ENCODE peak calls at places on chromosomes 11 and 22, in five cellular contexts. One of them, this sample, is unnamed.
A peak's percentile ranks its signal among the peaks of the same experiment; 100 is the strongest.

GRCh38 chr22:32644252-32645100 is 157.0 kb upstream of the TIMP3 start:
- DNase-seq in heart left ventricle: peak; percentile 82
- DNase-seq in PC-9: peak; percentile 93
- DNase-seq in activated CD4-positive, CD25-positive, alpha-beta regulatory T cell treated with anti-CD3 and anti-CD28 coated beads, Interleukin-2, amount 50 U/mL, for 16 hours: no peak
- DNase-seq in NCI-H1105 treated with DMSO at 0.1 percent for 48 hours: no peak
- DNase-seq in this sample: no peak

GRCh38 chr11:17846852-17847453 is 112.4 kb downstream of the KCNC1 start:
- DNase-seq in PC-9: peak; percentile 47
- DNase-seq in heart left ventricle: peak; percentile 10
- DNase-seq in activated CD4-positive, CD25-positive, alpha-beta regulatory T cell treated with anti-CD3 and anti-CD28 coated beads, Interleukin-2, amount 50 U/mL, for 16 hours: no peak
- DNase-seq in NCI-H1105 treated with DMSO at 0.1 percent for 48 hours: no peak
- DNase-seq in this sample: no peak

GRCh38 chr11:109221190-109221589 is 200.8 kb upstream of the C11orf87 start:
- DNase-seq in PC-9: no peak
- DNase-seq in heart left ventricle: no peak
- DNase-seq in activated CD4-positive, CD25-positive, alpha-beta regulatory T cell treated with anti-CD3 and anti-CD28 coated beads, Interleukin-2, amount 50 U/mL, for 16 hours: no peak
- DNase-seq in NCI-H1105 treated with DMSO at 0.1 percent for 48 hours: no peak
- DNase-seq in this sample: no peak

GRCh38 chr11:111977141-111978027 is 40.2 kb downstream of the DIXDC1 start:
- DNase-seq in activated CD4-positive, CD25-positive, alpha-beta regulatory T cell treated with anti-CD3 and anti-CD28 coated beads, Interleukin-2, amount 50 U/mL, for 16 hours: no peak
- DNase-seq in NCI-H1105 treated with DMSO at 0.1 percent for 48 hours: peak; percentile 43
- DNase-seq in PC-9: no peak
- DNase-seq in heart left ventricle: peak; percentile 73
- DNase-seq in this sample: peak; percentile 21

GRCh38 chr22:36991220-36991619 is 28.0 kb downstream of the TST start:
- DNase-seq in heart left ventricle: no peak
- DNase-seq in NCI-H1105 treated with DMSO at 0.1 percent for 48 hours: no peak
- DNase-seq in activated CD4-positive, CD25-positive, alpha-beta regulatory T cell treated with anti-CD3 and anti-CD28 coated beads, Interleukin-2, amount 50 U/mL, for 16 hours: no peak
- DNase-seq in PC-9: no peak
- DNase-seq in this sample: no peak

GRCh38 chr11:68584097-68584496 is 100.2 kb upstream of the GAL start:
- DNase-seq in NCI-H1105 treated with DMSO at 0.1 percent for 48 hours: peak; percentile 7
- DNase-seq in PC-9: no peak
- DNase-seq in heart left ventricle: peak; percentile 44
- DNase-seq in activated CD4-positive, CD25-positive, alpha-beta regulatory T cell treated with anti-CD3 and anti-CD28 coated beads, Interleukin-2, amount 50 U/mL, for 16 hours: no peak
- DNase-seq in this sample: no peak

GRCh38 chr11:120153221-120153620 is 15.3 kb upstream of the TRIM29 start:
- DNase-seq in heart left ventricle: no peak
- DNase-seq in NCI-H1105 treated with DMSO at 0.1 percent for 48 hours: no peak
- DNase-seq in PC-9: peak; percentile 79
- DNase-seq in activated CD4-positive, CD25-positive, alpha-beta regulatory T cell treated with anti-CD3 and anti-CD28 coated beads, Interleukin-2, amount 50 U/mL, for 16 hours: no peak
- DNase-seq in this sample: no peak

GRCh38 chr11:72292106-72292790 is 48.3 kb upstream of the PHOX2A start:
- DNase-seq in heart left ventricle: no peak
- DNase-seq in activated CD4-positive, CD25-positive, alpha-beta regulatory T cell treated with anti-CD3 and anti-CD28 coated beads, Interleukin-2, amount 50 U/mL, for 16 hours: no peak
- DNase-seq in NCI-H1105 treated with DMSO at 0.1 percent for 48 hours: no peak
- DNase-seq in PC-9: no peak
- DNase-seq in this sample: no peak

GRCh38 chr11:117395476-117395875 is 67.8 kb downstream of the CEP164 start:
- DNase-seq in heart left ventricle: no peak
- DNase-seq in NCI-H1105 treated with DMSO at 0.1 percent for 48 hours: no peak
- DNase-seq in activated CD4-positive, CD25-positive, alpha-beta regulatory T cell treated with anti-CD3 and anti-CD28 coated beads, Interleukin-2, amount 50 U/mL, for 16 hours: no peak
- DNase-seq in PC-9: no peak
- DNase-seq in this sample: no peak

GRCh38 chr11:69238562-69239319 is 55.2 kb upstream of the MYEOV start:
- DNase-seq in heart left ventricle: peak; percentile 37
- DNase-seq in PC-9: no peak
- DNase-seq in activated CD4-positive, CD25-positive, alpha-beta regulatory T cell treated with anti-CD3 and anti-CD28 coated beads, Interleukin-2, amount 50 U/mL, for 16 hours: no peak
- DNase-seq in NCI-H1105 treated with DMSO at 0.1 percent for 48 hours: no peak
- DNase-seq in this sample: no peak

GRCh38 chr22:42930810-42931420 is 73.8 kb upstream of the ARFGAP3 start:
- DNase-seq in PC-9: peak; percentile 47
- DNase-seq in NCI-H1105 treated with DMSO at 0.1 percent for 48 hours: no peak
- DNase-seq in activated CD4-positive, CD25-positive, alpha-beta regulatory T cell treated with anti-CD3 and anti-CD28 coated beads, Interleukin-2, amount 50 U/mL, for 16 hours: no peak
- DNase-seq in heart left ventricle: no peak
- DNase-seq in this sample: no peak

GRCh38 chr11:503179-503981 is 3.7 kb downstream of the RNH1 start:
- DNase-seq in activated CD4-positive, CD25-positive, alpha-beta regulatory T cell treated with anti-CD3 and anti-CD28 coated beads, Interleukin-2, amount 50 U/mL, for 16 hours: no peak
- DNase-seq in heart left ventricle: no peak
- DNase-seq in PC-9: no peak
- DNase-seq in NCI-H1105 treated with DMSO at 0.1 percent for 48 hours: no peak
- DNase-seq in this sample: no peak

GRCh38 chr11:75283391-75283931 is 42.9 kb downstream of the TPBGL start:
- DNase-seq in PC-9: no peak
- DNase-seq in heart left ventricle: no peak
- DNase-seq in activated CD4-positive, CD25-positive, alpha-beta regulatory T cell treated with anti-CD3 and anti-CD28 coated beads, Interleukin-2, amount 50 U/mL, for 16 hours: no peak
- DNase-seq in NCI-H1105 treated with DMSO at 0.1 percent for 48 hours: no peak
- DNase-seq in this sample: no peak

GRCh38 chr11:93081694-93082093 is 112.2 kb downstream of the MTNR1B start:
- DNase-seq in heart left ventricle: no peak
- DNase-seq in activated CD4-positive, CD25-positive, alpha-beta regulatory T cell treated with anti-CD3 and anti-CD28 coated beads, Interleukin-2, amount 50 U/mL, for 16 hours: no peak
- DNase-seq in NCI-H1105 treated with DMSO at 0.1 percent for 48 hours: no peak
- DNase-seq in PC-9: no peak
- DNase-seq in this sample: no peak

GRCh38 chr22:19852177-19852781 is 2.4 kb downstream of the GNB1L start:
- DNase-seq in activated CD4-positive, CD25-positive, alpha-beta regulatory T cell treated with anti-CD3 and anti-CD28 coated beads, Interleukin-2, amount 50 U/mL, for 16 hours: no peak
- DNase-seq in heart left ventricle: no peak
- DNase-seq in NCI-H1105 treated with DMSO at 0.1 percent for 48 hours: no peak
- DNase-seq in PC-9: no peak
- DNase-seq in this sample: no peak

GRCh38 chr11:69518081-69518950 is 36.9 kb downstream of the LINC01488 start:
- DNase-seq in NCI-H1105 treated with DMSO at 0.1 percent for 48 hours: no peak
- DNase-seq in heart left ventricle: no peak
- DNase-seq in PC-9: no peak
- DNase-seq in activated CD4-positive, CD25-positive, alpha-beta regulatory T cell treated with anti-CD3 and anti-CD28 coated beads, Interleukin-2, amount 50 U/mL, for 16 hours: no peak
- DNase-seq in this sample: no peak

GRCh38 chr11:58575377-58576020 is at the start of gene LPXN:
- DNase-seq in activated CD4-positive, CD25-positive, alpha-beta regulatory T cell treated with anti-CD3 and anti-CD28 coated beads, Interleukin-2, amount 50 U/mL, for 16 hours: no peak
- DNase-seq in PC-9: no peak
- DNase-seq in NCI-H1105 treated with DMSO at 0.1 percent for 48 hours: no peak
- DNase-seq in heart left ventricle: no peak
- DNase-seq in this sample: no peak

GRCh38 chr11:86249307-86250098 is 5.0 kb downstream of the EED start:
- DNase-seq in activated CD4-positive, CD25-positive, alpha-beta regulatory T cell treated with anti-CD3 and anti-CD28 coated beads, Interleukin-2, amount 50 U/mL, for 16 hours: no peak
- DNase-seq in heart left ventricle: no peak
- DNase-seq in PC-9: no peak
- DNase-seq in NCI-H1105 treated with DMSO at 0.1 percent for 48 hours: no peak
- DNase-seq in this sample: no peak

GRCh38 chr11:32581556-32581955 is 2.1 kb upstream of the EIF3M start:
- DNase-seq in PC-9: peak; percentile 64
- DNase-seq in activated CD4-positive, CD25-positive, alpha-beta regulatory T cell treated with anti-CD3 and anti-CD28 coated beads, Interleukin-2, amount 50 U/mL, for 16 hours: no peak
- DNase-seq in NCI-H1105 treated with DMSO at 0.1 percent for 48 hours: no peak
- DNase-seq in heart left ventricle: no peak
- DNase-seq in this sample: no peak

GRCh38 chr11:132944557-132944920 is 587.8 kb downstream of the OPCML start:
- DNase-seq in heart left ventricle: no peak
- DNase-seq in activated CD4-positive, CD25-positive, alpha-beta regulatory T cell treated with anti-CD3 and anti-CD28 coated beads, Interleukin-2, amount 50 U/mL, for 16 hours: no peak
- DNase-seq in NCI-H1105 treated with DMSO at 0.1 percent for 48 hours: no peak
- DNase-seq in PC-9: no peak
- DNase-seq in this sample: no peak

GRCh38 chr11:88357323-88358039 is 19.9 kb upstream of the CTSC start:
- DNase-seq in activated CD4-positive, CD25-positive, alpha-beta regulatory T cell treated with anti-CD3 and anti-CD28 coated beads, Interleukin-2, amount 50 U/mL, for 16 hours: no peak
- DNase-seq in NCI-H1105 treated with DMSO at 0.1 percent for 48 hours: peak; percentile 13
- DNase-seq in heart left ventricle: no peak
- DNase-seq in PC-9: peak; percentile 92
- DNase-seq in this sample: no peak

This sample was measured in DMS79 treated with DMSO at 0.1 percent for 48 hours.